ENCODE peak calls at places on chromosomes 11 and 22, in five cellular contexts. C, Q, G, W and A are unnamed samples. For H3K4me1, the result is how much of the 10 kb centered on the place peaks cover.

GRCh38 chr11:9112075-9112474 is 20.7 kb upstream of the SCUBE2 start:
- DNase-seq in W (no peak), G (no peak), C (no peak), Q (no peak), A (no peak)

GRCh38 chr11:104443387-104443786 is 279.4 kb upstream of the PDGFD start:
- DNase-seq in G (no peak), W (no peak), C (no peak), Q (no peak), A (no peak)

GRCh38 chr11:112694813-112695212 is 266.4 kb upstream of the NCAM1 start:
- DNase-seq in Q (no peak), C (no peak), W (no peak), G (no peak), A (no peak)

GRCh38 chr11:77084581-77085191 is 17.9 kb downstream of the CAPN5 start:
- DNase-seq in Q (peak), G (no peak), W (no peak), C (no peak), A (no peak)

GRCh38 chr11:2825261-2825885 is 60.2 kb downstream of the CDKN1C start:
- DNase-seq in Q (peak), C (no peak), G (no peak), W (peak), A (peak)

GRCh38 chr22:37959231-37959825 is 5.8 kb downstream of the POLR2F start:
- DNase-seq in C (no peak), Q (no peak), W (no peak), G (no peak), A (no peak)

GRCh38 chr11:124115782-124116616 is 749 bp downstream of the VWA5A start:
- DNase-seq in G (no peak), Q (peak), W (no peak), C (no peak), A (no peak)

GRCh38 chr11:129090056-129090455 is 102.1 kb downstream of the ARHGAP32 start:
- DNase-seq in Q (no peak), W (no peak), G (no peak), C (no peak), A (no peak)

GRCh38 chr11:44250421-44250820 is 59.5 kb downstream of the ALX4 start:
- DNase-seq in W (no peak), G (no peak), Q (no peak), C (no peak), A (no peak)

GRCh38 chr11:37474889-37475288 is 876.9 kb upstream of the RAG2 start:
- DNase-seq in C (no peak), G (no peak), W (no peak), Q (no peak), A (no peak)

GRCh38 chr11:33463059-33463458 is 205.9 kb downstream of the HIPK3 start:
- DNase-seq in W (no peak), G (no peak), Q (no peak), C (no peak), A (no peak)

GRCh38 chr22:29380856-29381255 is 7.5 kb downstream of the AP1B1 start:
- DNase-seq in Q (no peak), W (no peak), G (no peak), C (no peak), A (no peak)

GRCh38 chr11:2308713-2309112 is 6.9 kb downstream of the TSPAN32 start:
- DNase-seq in W (no peak), C (no peak), Q (no peak), G (no peak), A (no peak)

GRCh38 chr22:35299217-35299716 is 427 bp upstream of the TOM1 start:
- DNase-seq in W (no peak), C (no peak), G (no peak), Q (no peak), A (no peak)

GRCh38 chr11:131203041-131203440 is 167.4 kb upstream of the NTM start:
- DNase-seq in Q (no peak), W (no peak), C (no peak), G (no peak), A (no peak)

GRCh38 chr22:19818264-19819208 is 36.1 kb downstream of the GNB1L start:
- DNase-seq in C (no peak), G (no peak), W (no peak), Q (peak), A (no peak)

GRCh38 chr11:32316232-32316631 is 119.1 kb downstream of the WT1 start:
- DNase-seq in C (no peak), W (no peak), G (no peak), Q (no peak), A (no peak)

GRCh38 chr11:76152086-76152658 is 54.1 kb downstream of the WNT11 start:
- DNase-seq in Q (peak), C (peak), W (peak), G (peak), A (peak)

GRCh38 chr22:20636075-20636812 is 128.8 kb downstream of the MED15 start:
- DNase-seq in W (no peak), C (no peak), Q (no peak), G (no peak), A (no peak)

GRCh38 chr11:119055901-119056300 is 1.1 kb downstream of the HYOU1 start:
- DNase-seq in Q (no peak), W (no peak), G (peak), C (no peak), A (no peak)

GRCh38 chr22:20015971-20016733 is 471 bp downstream of the ARVCF start:
- DNase-seq in C (peak), Q (no peak), G (no peak), W (no peak), A (no peak)

GRCh38 chr11:69278091-69278867 is 15.7 kb upstream of the MYEOV start:
- DNase-seq in G (no peak), C (no peak), Q (peak), W (no peak), A (no peak)
- TF ChIP-seq EP300 in G (no peak), C (no peak), Q (no peak), W (no peak), A (no peak)

GRCh38 chr22:17847360-17848078 is 73.2 kb upstream of the BID start:
- DNase-seq in G (no peak), C (peak), Q (no peak), W (no peak), A (no peak)

GRCh38 chr22:17855891-17856290 is 81.6 kb upstream of the BID start:
- DNase-seq in C (no peak), W (no peak), G (no peak), Q (no peak), A (no peak)

GRCh38 chr22:17853066-17853465 is 78.8 kb upstream of the BID start:
- DNase-seq in C (peak), Q (no peak), G (no peak), W (no peak), A (no peak)

GRCh38 chr22:17846326-17846992 is 72.2 kb upstream of the BID start:
- DNase-seq in W (peak), C (no peak), Q (no peak), G (no peak), A (no peak)

DNA sequence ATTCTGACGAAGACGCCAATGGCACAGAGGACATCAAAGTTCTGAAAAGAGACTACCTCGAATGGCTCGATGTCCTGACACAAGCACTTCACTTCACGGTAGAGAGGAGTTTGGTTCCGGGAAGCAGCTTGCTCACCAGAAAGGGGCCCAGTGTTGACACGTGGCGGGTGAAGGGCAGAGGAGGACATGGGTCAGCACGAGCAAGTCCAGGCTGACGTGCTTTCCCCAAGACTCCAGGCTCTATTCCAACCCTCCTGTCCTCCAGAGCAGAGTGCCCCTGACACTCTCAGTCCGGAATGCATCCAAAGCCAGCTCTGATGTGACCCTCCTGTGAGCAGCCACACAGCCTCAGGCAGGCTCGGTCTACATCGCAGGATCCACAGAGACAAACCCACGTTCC is 77.5 kb upstream of the BID start:
- DNase-seq in C (no peak), Q (no peak), G (no peak), W (no peak), A (no peak)
- H3K4me1 ChIP-seq in C (under half), Q (under half), G (under half), W (under half), A (half or more)

GRCh38 chr11:95155385-95155784 is 65.7 kb downstream of the ENDOD1 start:
- DNase-seq in W (no peak), Q (no peak), G (no peak), C (no peak), A (no peak)

GRCh38 chr11:95156133-95156731 is 66.6 kb downstream of the ENDOD1 start:
- DNase-seq in C (no peak), G (no peak), W (no peak), Q (no peak), A (no peak)

GRCh38 chr11:95152878-95153856 is 63.5 kb downstream of the ENDOD1 start:
- DNase-seq in Q (no peak), C (peak), G (no peak), W (no peak), A (no peak)

GRCh38 chr11:95153857-95154246 is 64.2 kb downstream of the ENDOD1 start:
- DNase-seq in Q (no peak), C (no peak), G (no peak), W (no peak), A (no peak)

GRCh38 chr11:95154514-95154913 is 64.9 kb downstream of the ENDOD1 start:
- DNase-seq in Q (peak), C (peak), G (peak), W (peak), A (no peak)
- TF ChIP-seq CTCF in Q (peak), C (peak), G (peak), W (peak), A (peak)

GRCh38 chr22:46230262-46230901 is 19.7 kb downstream of the CDPF1 start:
- DNase-seq in G (no peak), C (no peak), W (no peak), Q (no peak), A (no peak)
- TF ChIP-seq EP300 in G (no peak), C (no peak), W (no peak), Q (no peak), A (no peak)

GRCh38 chr11:64627371-64627770 is 36.4 kb downstream of the SLC22A12 start:
- DNase-seq in C (no peak), W (no peak), Q (no peak), G (no peak), A (no peak)

GRCh38 chr11:64629796-64630562 is 39.0 kb downstream of the SLC22A12 start:
- DNase-seq in Q (no peak), G (no peak), W (no peak), C (peak), A (no peak)

GRCh38 chr11:64628596-64628995 is 37.6 kb downstream of the SLC22A12 start:
- DNase-seq in W (no peak), G (no peak), C (no peak), Q (no peak), A (no peak)

GRCh38 chr11:64626637-64627036 is 35.6 kb downstream of the SLC22A12 start:
- DNase-seq in W (no peak), Q (no peak), G (no peak), C (no peak), A (no peak)

GRCh38 chr11:64629103-64629502 is 38.1 kb downstream of the SLC22A12 start:
- DNase-seq in W (no peak), G (no peak), C (no peak), Q (no peak), A (no peak)
- H3K4me1 ChIP-seq in W (under half), G (under half), C (under half), Q (under half), A (under half)

GRCh38 chr11:27451528-27451927 is 21.1 kb downstream of the LGR4 start:
- DNase-seq in G (no peak), C (no peak), W (no peak), Q (no peak), A (no peak)

GRCh38 chr11:27456140-27456801 is 16.3 kb downstream of the LGR4 start:
- DNase-seq in G (no peak), C (no peak), Q (no peak), W (no peak), A (no peak)

GRCh38 chr11:27455667-27456066 is 16.9 kb downstream of the LGR4 start:
- DNase-seq in Q (no peak), C (no peak), G (no peak), W (no peak), A (no peak)

GRCh38 chr11:27452147-27452546 is 20.4 kb downstream of the LGR4 start:
- DNase-seq in Q (no peak), G (no peak), C (no peak), W (no peak), A (no peak)

DNA sequence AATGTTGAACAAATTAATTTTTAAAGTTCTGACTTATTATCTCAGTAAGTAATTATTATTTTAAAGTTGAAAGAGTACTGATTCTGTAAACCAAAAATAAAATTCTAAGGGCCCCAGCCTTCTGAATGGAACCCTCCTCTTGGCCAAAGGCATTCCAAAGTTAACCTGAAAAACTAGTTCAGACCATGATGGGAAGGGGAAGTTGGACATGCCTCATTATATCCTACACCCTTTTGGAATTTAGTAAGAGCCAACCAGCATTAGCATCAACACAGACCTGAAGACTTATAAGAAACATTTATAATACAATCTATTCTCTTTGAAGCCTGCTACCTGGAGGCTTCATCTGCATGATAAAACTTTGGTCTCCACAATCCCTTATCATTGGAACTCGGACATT is 18.9 kb downstream of the LGR4 start:
- DNase-seq in G (no peak), W (no peak), Q (no peak), C (no peak), A (no peak)
- TF ChIP-seq CTCF in G (no peak), W (no peak), Q (no peak), C (no peak), A (no peak)

DNA sequence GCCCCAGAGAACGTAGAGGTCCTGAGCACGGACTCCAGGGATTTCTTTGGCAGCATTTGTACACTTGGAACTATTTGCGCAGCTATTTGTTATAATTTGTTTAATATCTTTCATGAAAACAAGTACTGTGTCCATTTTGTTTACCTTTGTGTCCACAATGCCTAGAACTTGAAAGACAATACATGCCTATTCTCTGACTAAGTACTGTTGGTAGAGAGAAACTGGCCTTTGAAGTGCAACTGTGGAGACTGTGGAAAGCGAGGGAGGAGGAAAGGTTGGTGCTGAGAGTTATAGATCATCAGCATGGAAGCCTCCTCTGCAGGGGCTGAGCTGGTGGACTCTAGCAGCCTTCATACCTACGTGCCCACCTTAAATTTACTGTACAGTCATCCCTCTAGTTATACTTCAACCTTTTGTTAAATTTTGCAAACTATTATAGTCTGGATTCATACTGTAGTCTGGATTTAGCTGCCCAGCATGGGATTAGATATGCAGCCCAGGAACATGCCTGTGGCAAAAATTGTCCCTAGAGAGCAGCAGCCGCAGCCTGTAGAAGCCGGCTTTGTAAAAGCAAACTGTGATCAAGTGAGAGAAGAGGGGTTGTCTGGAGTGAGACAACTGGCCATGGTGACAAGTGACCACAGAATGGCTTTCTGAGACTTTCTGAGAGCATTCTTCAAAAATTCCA is 24.2 kb upstream of the YAP1 start:
- DNase-seq in G (peak), W (no peak), C (no peak), Q (no peak), A (no peak)
- TF ChIP-seq EP300 in G (no peak), W (no peak), C (no peak), Q (no peak), A (no peak)

GRCh38 chr11:111419181-111419580 is 40.1 kb upstream of the POU2AF1 start:
- DNase-seq in C (no peak), Q (no peak), G (no peak), W (no peak), A (no peak)

GRCh38 chr11:111416231-111416960 is 37.3 kb upstream of the POU2AF1 start:
- DNase-seq in G (no peak), C (no peak), W (no peak), Q (no peak), A (no peak)

GRCh38 chr11:111418436-111418787 is 39.3 kb upstream of the POU2AF1 start:
- DNase-seq in G (no peak), Q (no peak), W (no peak), C (no peak), A (no peak)

GRCh38 chr11:111417766-111418435 is 38.8 kb upstream of the POU2AF1 start:
- DNase-seq in C (no peak), G (no peak), W (peak), Q (peak), A (no peak)

GRCh38 chr11:111417011-111417765 is 38.1 kb upstream of the POU2AF1 start:
- DNase-seq in Q (no peak), C (no peak), W (no peak), G (no peak), A (no peak)
- H3K4me1 ChIP-seq in Q (under half), C (under half), W (under half), G (under half), A (under half)

GRCh38 chr22:49568751-49569285 is 258.9 kb downstream of the BRD1 start:
- DNase-seq in G (no peak), W (no peak), C (no peak), Q (peak), A (no peak)
- TF ChIP-seq CTCF in G (no peak), W (no peak), C (no peak), Q (no peak), A (no peak)

GRCh38 chr11:69667619-69668604 is 7.2 kb downstream of the LTO1 start:
- DNase-seq in W (no peak), Q (no peak), C (no peak), G (no peak), A (no peak)
- TF ChIP-seq EP300 in W (no peak), Q (no peak), C (no peak), G (no peak), A (no peak)